ENCODE peak calls at places on chromosomes 4 and X, in four cellular contexts. D, F, C and V are unnamed samples.

GRCh38 chr4:20078644-20079043 is 173.1 kb upstream of the SLIT2 start:
- DNase-seq in D (no peak), F (no peak), C (no peak), V (no peak)

GRCh38 chrX:42028113-42028512 is 104.8 kb upstream of the CASK start:
- DNase-seq in D (peak; percentile 24), F (peak; percentile 27), C (no peak), V (no peak)

GRCh38 chr4:187827631-187828030 is 167.9 kb upstream of the ZFP42 start:
- DNase-seq in D (no peak), F (no peak), C (no peak), V (no peak)

GRCh38 chr4:184400375-184400870 is 73.9 kb downstream of the IRF2 start:
- DNase-seq in D (no peak), F (no peak), C (peak; percentile 83), V (peak; percentile 93)

GRCh38 chr4:40199999-40200880 is 3.4 kb downstream of the RHOH start:
- DNase-seq in D (no peak), F (no peak), C (no peak), V (no peak)

GRCh38 chr4:155974957-155975356 is 21.3 kb upstream of the CTSO start:
- DNase-seq in D (no peak), F (no peak), C (no peak), V (no peak)

GRCh38 chr4:95317124-95317820 is 231.5 kb downstream of the UNC5C start:
- DNase-seq in D (peak; percentile 40), F (no peak), C (no peak), V (no peak)

GRCh38 chr4:73741140-73741749 is 876 bp downstream of the CXCL8 start:
- DNase-seq in D (no peak), F (no peak), C (no peak), V (no peak)

GRCh38 chr4:3010577-3010976 is 47.2 kb downstream of the GRK4 start:
- DNase-seq in D (no peak), F (no peak), C (no peak), V (no peak)

GRCh38 chr4:74408639-74409038 is 36.3 kb upstream of the AREG start:
- DNase-seq in D (no peak), F (no peak), C (no peak), V (no peak)

GRCh38 chrX:134688839-134689238 is 30.6 kb upstream of the PLAC1 start:
- DNase-seq in D (no peak), F (no peak), C (no peak), V (no peak)

DNA sequence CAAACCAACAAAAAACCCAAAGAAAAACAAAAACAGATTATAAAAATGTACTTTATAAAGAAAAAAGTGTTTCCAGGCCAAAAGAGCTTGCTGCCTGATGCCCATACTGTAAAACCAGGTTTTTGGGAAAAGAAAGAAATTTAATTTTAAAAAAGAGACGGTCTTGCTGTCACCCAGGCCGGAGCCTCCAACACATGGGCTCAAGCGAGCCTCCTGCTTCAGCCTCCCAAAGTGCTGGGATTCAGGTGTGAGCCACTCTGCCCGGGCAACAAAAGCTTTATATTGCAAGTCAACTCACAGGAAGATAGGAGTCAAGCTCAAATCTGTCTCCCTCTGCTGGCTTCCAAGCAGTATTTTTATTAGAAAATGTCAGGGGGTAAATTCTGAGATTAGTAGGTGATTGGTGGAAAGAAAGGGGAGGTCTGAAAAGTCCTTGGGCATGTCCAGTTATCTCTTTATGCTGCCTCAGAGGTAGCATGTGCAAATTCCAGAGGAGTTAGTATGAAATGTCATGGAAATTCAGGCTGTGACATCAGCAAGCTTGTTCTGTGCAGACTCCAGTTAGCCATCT is 39.4 kb downstream of the MGST2 start:
- DNase-seq in D (no peak), F (no peak), C (no peak), V (no peak)
- TF ChIP-seq CTCF in D (peak; percentile 49), F (no peak), C (no peak), V (peak; percentile 15)

DNA sequence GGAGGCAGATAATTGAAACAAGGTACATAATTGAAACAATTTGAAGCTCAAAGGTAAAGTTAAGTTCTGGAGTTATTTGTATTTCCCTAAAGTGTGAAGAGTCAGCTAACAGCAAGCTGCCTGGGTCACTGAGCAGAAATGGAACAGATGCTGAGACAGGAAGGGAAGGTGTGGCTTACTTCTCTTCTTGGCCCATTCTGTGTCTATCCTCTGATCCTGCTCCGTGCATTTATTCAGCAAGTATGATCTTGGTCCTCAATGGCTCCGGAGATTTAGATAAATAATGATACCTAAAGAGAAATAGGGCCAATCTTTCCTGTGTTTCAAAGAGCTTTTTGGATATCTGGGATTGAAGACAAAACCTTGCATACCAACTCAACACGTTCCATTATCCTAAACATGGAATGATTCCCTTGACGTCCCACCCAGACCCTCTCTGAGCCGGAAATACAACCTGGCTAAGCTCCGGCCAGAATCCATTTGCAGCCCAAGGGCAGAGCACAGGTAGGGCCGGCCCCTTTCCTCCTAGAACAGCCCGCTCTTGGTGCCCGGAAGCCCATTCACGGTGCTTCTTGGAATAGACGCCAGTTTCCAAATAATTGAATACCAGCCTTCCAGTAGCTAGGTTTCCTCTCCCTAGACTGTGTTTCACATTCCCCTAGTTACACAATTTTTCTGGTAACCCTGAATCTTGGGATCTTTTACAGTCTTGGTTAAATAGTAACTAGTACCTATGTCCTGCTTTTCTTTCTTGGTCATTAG is 210.9 kb downstream of the NWD2 start:
- DNase-seq in D (no peak), F (peak; percentile 61), C (no peak), V (no peak)
- H3K4me3 ChIP-seq in D (no peak overlapping the region), F (peak overlapping the region; percentile 29), C (no peak overlapping the region), V (no peak overlapping the region)

DNA sequence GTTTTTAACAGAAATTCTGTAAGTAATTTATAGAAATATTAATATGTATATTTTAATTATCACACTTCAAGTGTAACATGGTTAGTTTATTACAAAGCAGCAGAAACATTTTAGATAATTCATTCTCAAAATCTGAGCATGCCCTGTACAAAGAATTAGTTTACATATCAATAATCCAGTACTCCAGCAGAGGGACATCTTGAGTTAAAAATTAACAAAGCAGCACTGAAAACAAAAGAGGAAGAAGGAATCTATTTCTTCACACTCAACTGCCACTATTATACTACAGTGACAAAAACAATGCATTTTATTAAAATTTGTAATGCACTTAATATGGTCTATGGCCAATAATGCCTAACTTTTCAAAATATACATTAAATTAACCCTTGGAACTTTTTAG is 179.1 kb upstream of the KLHL4 start:
- DNase-seq in D (no peak), F (no peak), C (no peak), V (no peak)
- TF ChIP-seq CTCF in D (no peak), F (no peak), C (no peak), V (no peak)

DNA sequence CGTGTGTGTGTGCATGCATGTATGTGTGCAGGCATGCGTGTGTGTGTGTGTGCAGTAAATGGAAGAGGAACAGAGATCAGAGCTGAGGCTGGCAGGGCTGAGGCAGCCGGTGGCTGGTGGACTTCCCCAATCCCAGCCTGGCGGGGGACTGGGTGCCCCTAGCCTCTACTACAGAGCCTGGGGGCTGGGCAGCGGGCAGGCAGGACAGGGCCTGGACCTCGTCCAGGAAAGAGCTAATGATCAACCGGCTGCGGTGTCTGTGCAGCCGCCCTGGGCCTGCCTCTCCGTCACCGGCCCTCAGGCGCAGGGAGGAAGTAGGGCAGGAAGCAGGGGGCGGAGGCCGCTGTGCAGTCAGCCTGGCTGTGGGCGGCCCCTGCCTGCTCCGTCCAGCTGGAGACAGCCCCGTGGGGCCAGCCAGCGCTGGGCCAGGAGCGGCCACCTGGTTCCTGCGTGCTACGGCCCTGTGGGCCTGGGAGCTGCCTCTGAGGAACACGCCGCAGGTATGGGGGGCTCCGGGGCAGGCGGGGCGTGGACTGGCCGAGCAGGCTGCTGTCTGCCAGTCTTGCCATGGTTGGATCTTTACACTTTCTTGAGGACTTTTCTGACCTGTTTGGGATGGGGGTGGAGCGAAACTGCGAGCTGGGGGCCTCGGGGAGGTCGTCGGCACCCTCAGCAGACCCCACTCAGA is at the start of gene SH3TC1:
- DNase-seq in D (peak; percentile 94), F (peak; percentile 97), C (peak; percentile 91), V (no peak)
- H3K4me3 ChIP-seq in D (peak within 1 kb of the TSS; percentile 69), F (peak within 1 kb of the TSS; percentile 10), C (peak within 1 kb of the TSS; percentile 48), V (peak within 1 kb of the TSS; percentile 33)